ENCODE peak calls at places on chromosomes 4 and X, in ten cellular contexts. B, G, U, K, J, V, L, R, T and D are unnamed samples.

GRCh38 chr4:61245321-61245720 is 45.2 kb downstream of the ADGRL3 start:
- DNase-seq in U (no peak), R (no peak), T (no peak), J (no peak), G (no peak), K (no peak), V (no peak), B (no peak), L (no peak), D (no peak)

GRCh38 chr4:140089216-140089615 is 64.8 kb downstream of the MAML3 start:
- DNase-seq in J (no peak), G (no peak), V (no peak), T (no peak), U (no peak), R (no peak), K (no peak), B (no peak), L (no peak), D (no peak)

GRCh38 chr4:26343041-26343403 is 22.2 kb downstream of the RBPJ start:
- DNase-seq in J (no peak), K (no peak), B (no peak), R (no peak), L (no peak), V (no peak), U (no peak), T (no peak), G (peak; percentile 42), D (no peak)

GRCh38 chr4:26217961-26218676 is 102.7 kb upstream of the RBPJ start:
- DNase-seq in B (no peak), V (no peak), T (no peak), G (peak; percentile 48), K (peak; percentile 43), U (no peak), R (no peak), J (peak; percentile 40), L (no peak), D (no peak)

GRCh38 chrX:78658851-78659744 is at the start of gene RTL3:
- DNase-seq in U (no peak), V (no peak), L (no peak), K (no peak), T (peak; percentile 83), R (peak; percentile 57), J (no peak), B (no peak), G (peak; percentile 83), D (peak; percentile 73)

GRCh38 chr4:157025898-157026297 is 50.1 kb upstream of the GLRB start:
- DNase-seq in L (no peak), G (no peak), B (no peak), T (no peak), U (no peak), K (no peak), R (no peak), V (no peak), J (no peak), D (no peak)

GRCh38 chr4:105179539-105180401 is 33.1 kb downstream of the TET2 start:
- DNase-seq in J (no peak), B (no peak), K (no peak), V (no peak), G (no peak), L (no peak), U (no peak), R (no peak), T (no peak), D (no peak)

GRCh38 chr4:16025268-16025667 is 58.6 kb downstream of the PROM1 start:
- DNase-seq in U (no peak), L (no peak), T (no peak), J (no peak), V (no peak), R (no peak), B (no peak), K (no peak), G (no peak), D (no peak)

GRCh38 chr4:11183358-11183745 is 245.3 kb downstream of the HS3ST1 start:
- DNase-seq in B (no peak), R (no peak), G (no peak), L (no peak), U (no peak), T (no peak), J (no peak), V (no peak), K (no peak), D (no peak)

GRCh38 chr4:81335221-81335912 is 120.3 kb upstream of the PRKG2 start:
- DNase-seq in V (no peak), G (no peak), T (no peak), U (no peak), K (no peak), L (no peak), R (peak; percentile 79), J (no peak), B (no peak), D (peak; percentile 33)

GRCh38 chr4:119615068-119615744 is 13.4 kb downstream of the PDE5A start:
- DNase-seq in J (no peak), U (no peak), V (no peak), R (no peak), K (no peak), B (no peak), L (no peak), G (peak; percentile 56), T (no peak), D (no peak)

GRCh38 chr4:152316969-152317368 is 218.9 kb downstream of the FBXW7 start:
- DNase-seq in G (peak; percentile 46), U (no peak), R (peak; percentile 29), T (peak; percentile 26), B (no peak), L (no peak), K (no peak), V (no peak), J (no peak), D (no peak)

GRCh38 chrX:119467842-119468185 is 430 bp upstream of the SLC25A5 start:
- DNase-seq in J (no peak), V (no peak), U (no peak), G (no peak), K (no peak), T (no peak), R (no peak), B (no peak), L (no peak), D (no peak)

GRCh38 chr4:176357359-176358082 is 37.8 kb downstream of the SPCS3 start:
- DNase-seq in J (no peak), T (no peak), U (no peak), L (no peak), V (no peak), B (no peak), G (no peak), K (no peak), R (peak; percentile 82), D (no peak)

DNA sequence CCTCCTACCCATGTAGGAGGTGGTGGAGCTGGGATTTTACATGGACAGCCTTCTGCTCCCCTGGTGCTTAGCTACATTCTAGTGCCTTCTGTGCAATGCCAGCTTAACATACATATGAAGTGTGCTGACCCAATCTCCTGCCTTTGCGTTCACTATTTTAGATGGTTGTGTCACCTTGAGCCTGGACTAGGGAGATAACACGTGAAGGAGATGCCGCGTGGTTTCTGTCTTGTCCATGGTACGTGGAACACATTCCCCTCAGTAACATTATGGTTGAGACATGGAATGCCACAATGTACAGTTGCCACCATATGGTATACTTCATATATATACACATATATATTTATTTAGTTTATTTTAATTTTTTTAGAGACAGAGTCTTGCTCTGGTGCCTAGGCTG is 54.0 kb downstream of the TBL1X start:
- DNase-seq in L (no peak), J (no peak), B (no peak), K (no peak), G (no peak), V (no peak), R (no peak), U (no peak), T (no peak), D (no peak)
- TF ChIP-seq CTCF in L (no peak), J (no peak), B (no peak), K (no peak), G (no peak), V (no peak), R (no peak), U (no peak), T (no peak), D (no peak)

GRCh38 chr4:126221717-126222116 is 907.0 kb downstream of the FAT4 start:
- DNase-seq in K (no peak), U (no peak), R (no peak), J (no peak), L (no peak), V (no peak), G (no peak), B (no peak), T (no peak), D (no peak)
- H3K4me3 ChIP-seq in K (no peak overlapping the region), U (no peak overlapping the region), R (no peak overlapping the region), J (no peak overlapping the region), L (no peak overlapping the region), V (no peak overlapping the region), G (no peak overlapping the region), B (no peak overlapping the region), T (no peak overlapping the region), D (no peak overlapping the region)

GRCh38 chr4:73258668-73259551 is at the start of gene ANKRD17:
- DNase-seq in K (peak; percentile 90), T (peak; percentile 85), B (peak; percentile 90), U (peak; percentile 74), L (peak; percentile 96), G (peak; percentile 94), J (peak; percentile 89), R (peak; percentile 91), V (peak; percentile 94), D (peak; percentile 61)
- TF ChIP-seq CTCF in K (no peak), T (peak; percentile 5), B (no peak), U (peak; percentile 46), L (peak; percentile 37), G (peak; percentile 12), J (peak; percentile 45), R (no peak), V (no peak), D (no peak)

GRCh38 chr4:102817613-102818268 is 9.6 kb downstream of the UBE2D3 start:
- DNase-seq in T (no peak), R (no peak), K (no peak), J (no peak), B (no peak), G (no peak), U (no peak), V (no peak), L (no peak), D (no peak)
- H3K4me3 ChIP-seq in T (no peak overlapping the region), R (no peak overlapping the region), K (no peak overlapping the region), J (no peak overlapping the region), B (no peak overlapping the region), G (no peak overlapping the region), U (peak overlapping the region; percentile 12), V (no peak overlapping the region), L (no peak overlapping the region), D (no peak overlapping the region)

DNA sequence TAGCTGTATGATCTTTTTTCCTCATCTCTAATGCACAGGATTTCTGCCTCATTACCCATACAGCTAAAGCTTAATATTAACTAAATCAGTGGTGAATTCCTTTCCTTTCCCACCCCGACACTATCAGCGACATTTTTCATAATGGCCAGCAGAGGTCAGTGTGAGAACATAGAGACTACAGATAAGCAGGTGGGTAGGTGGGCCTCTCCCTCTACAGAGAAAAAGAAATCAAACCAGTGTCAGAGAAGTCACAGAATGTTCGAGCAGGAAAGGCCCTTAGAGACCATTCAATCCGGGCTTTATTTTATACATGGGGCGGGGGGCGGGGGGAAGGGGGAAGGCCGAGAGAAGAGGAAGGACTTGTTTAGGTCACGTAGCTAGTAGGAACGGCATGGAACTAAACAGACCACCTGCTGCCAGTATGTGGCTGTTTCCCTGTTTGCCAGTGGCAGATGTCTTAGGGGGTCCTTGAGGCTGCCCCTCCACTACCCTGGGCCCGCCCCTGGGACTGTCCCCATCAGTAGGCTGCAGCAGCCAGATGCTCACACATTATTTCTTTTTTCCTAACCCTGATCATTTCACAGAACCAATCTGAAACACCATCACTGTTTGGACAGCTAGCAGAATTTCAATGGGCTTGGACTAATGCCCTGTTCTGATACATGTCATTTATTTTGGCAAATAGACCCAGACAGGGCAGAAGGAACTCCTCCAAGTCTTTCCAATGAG is 133.3 kb downstream of the ATG4A start:
- DNase-seq in B (no peak), V (peak; percentile 12), R (no peak), L (no peak), J (no peak), U (no peak), G (peak; percentile 66), K (no peak), T (peak; percentile 68), D (no peak)
- TF ChIP-seq CTCF in B (peak; percentile 11), V (peak; percentile 68), R (peak; percentile 47), L (peak; percentile 39), J (peak; percentile 24), U (peak; percentile 45), G (peak; percentile 67), K (no peak), T (peak; percentile 51), D (peak; percentile 54)